ENCODE peak calls at places on chromosomes 5 and 9, in five cellular contexts. One of them, this sample, is unnamed.

GRCh38 chr9:68705636-68706578 is 867 bp downstream of the PIP5K1B start:
- DNase-seq in NCI-H2029 treated with DMSO at 0.1 percent for 48 hours: no peak
- DNase-seq in tibial artery: no peak
- DNase-seq in transverse colon: peak; percentile 67
- DNase-seq in NCI-H345: no peak
- DNase-seq in this sample: no peak

GRCh38 chr5:68793074-68793473 is 300.7 kb upstream of the SLC30A5 start:
- DNase-seq in transverse colon: no peak
- DNase-seq in tibial artery: no peak
- DNase-seq in NCI-H345: no peak
- DNase-seq in NCI-H2029 treated with DMSO at 0.1 percent for 48 hours: no peak
- DNase-seq in this sample: no peak

GRCh38 chr5:145668714-145669113 is 166.4 kb downstream of the PRELID2 start:
- DNase-seq in NCI-H345: no peak
- DNase-seq in NCI-H2029 treated with DMSO at 0.1 percent for 48 hours: no peak
- DNase-seq in transverse colon: no peak
- DNase-seq in tibial artery: no peak
- DNase-seq in this sample: no peak

GRCh38 chr9:69758981-69759477 is 782 bp downstream of the PTAR1 start:
- DNase-seq in transverse colon: no peak
- DNase-seq in tibial artery: no peak
- DNase-seq in NCI-H345: no peak
- DNase-seq in NCI-H2029 treated with DMSO at 0.1 percent for 48 hours: peak; percentile 14
- DNase-seq in this sample: no peak

GRCh38 chr5:1889321-1890065 is 6.8 kb upstream of the IRX4 start:
- DNase-seq in NCI-H2029 treated with DMSO at 0.1 percent for 48 hours: no peak
- DNase-seq in transverse colon: no peak
- DNase-seq in NCI-H345: no peak
- DNase-seq in tibial artery: no peak
- DNase-seq in this sample: no peak

GRCh38 chr9:13942695-13943094 is 371.2 kb downstream of the NFIB start:
- DNase-seq in transverse colon: no peak
- DNase-seq in NCI-H345: no peak
- DNase-seq in tibial artery: no peak
- DNase-seq in NCI-H2029 treated with DMSO at 0.1 percent for 48 hours: no peak
- DNase-seq in this sample: peak; percentile 48

GRCh38 chr5:158373623-158374375 is 514.9 kb upstream of the CLINT1 start:
- DNase-seq in transverse colon: no peak
- DNase-seq in NCI-H2029 treated with DMSO at 0.1 percent for 48 hours: no peak
- DNase-seq in tibial artery: no peak
- DNase-seq in NCI-H345: no peak
- DNase-seq in this sample: no peak

GRCh38 chr9:87381050-87381711 is 116.5 kb upstream of the DAPK1 start:
- DNase-seq in NCI-H345: no peak
- DNase-seq in transverse colon: no peak
- DNase-seq in tibial artery: no peak
- DNase-seq in NCI-H2029 treated with DMSO at 0.1 percent for 48 hours: no peak
- DNase-seq in this sample: peak; percentile 20

GRCh38 chr9:133059623-133060022 is 2.2 kb upstream of the CEL start:
- DNase-seq in NCI-H345: no peak
- DNase-seq in NCI-H2029 treated with DMSO at 0.1 percent for 48 hours: no peak
- DNase-seq in tibial artery: no peak
- DNase-seq in transverse colon: no peak
- DNase-seq in this sample: no peak

GRCh38 chr9:18928711-18929110 is 104.3 kb downstream of the SAXO1 start:
- DNase-seq in NCI-H345: no peak
- DNase-seq in tibial artery: no peak
- DNase-seq in transverse colon: no peak
- DNase-seq in NCI-H2029 treated with DMSO at 0.1 percent for 48 hours: no peak
- DNase-seq in this sample: no peak

GRCh38 chr5:136308396-136308795 is 56.9 kb downstream of the TRPC7 start:
- DNase-seq in NCI-H2029 treated with DMSO at 0.1 percent for 48 hours: no peak
- DNase-seq in NCI-H345: no peak
- DNase-seq in tibial artery: no peak
- DNase-seq in transverse colon: no peak
- DNase-seq in this sample: no peak

GRCh38 chr9:136058801-136059302 is 36.2 kb downstream of the NACC2 start:
- DNase-seq in transverse colon: no peak
- DNase-seq in NCI-H2029 treated with DMSO at 0.1 percent for 48 hours: no peak
- DNase-seq in tibial artery: peak; percentile 9
- DNase-seq in NCI-H345: no peak
- DNase-seq in this sample: no peak

GRCh38 chr5:60463179-60463868 is 236.6 kb downstream of the DEPDC1B start:
- DNase-seq in transverse colon: no peak
- DNase-seq in tibial artery: no peak
- DNase-seq in NCI-H345: no peak
- DNase-seq in NCI-H2029 treated with DMSO at 0.1 percent for 48 hours: no peak
- DNase-seq in this sample: peak; percentile 38

GRCh38 chr9:18911714-18912342 is 121.2 kb downstream of the SAXO1 start:
- DNase-seq in tibial artery: no peak
- DNase-seq in NCI-H2029 treated with DMSO at 0.1 percent for 48 hours: no peak
- DNase-seq in NCI-H345: no peak
- DNase-seq in transverse colon: no peak
- DNase-seq in this sample: no peak

GRCh38 chr9:99259231-99259918 is 37.3 kb downstream of the SEC61B start:
- DNase-seq in NCI-H345: no peak
- DNase-seq in transverse colon: peak; percentile 42
- DNase-seq in tibial artery: peak; percentile 78
- DNase-seq in NCI-H2029 treated with DMSO at 0.1 percent for 48 hours: peak; percentile 55
- DNase-seq in this sample: peak; percentile 29

GRCh38 chr5:39264528-39264927 is 45.2 kb upstream of the FYB1 start:
- DNase-seq in transverse colon: no peak
- DNase-seq in NCI-H345: no peak
- DNase-seq in NCI-H2029 treated with DMSO at 0.1 percent for 48 hours: no peak
- DNase-seq in tibial artery: no peak
- DNase-seq in this sample: no peak

GRCh38 chr5:153490124-153491085 is at the start of gene GRIA1:
- DNase-seq in transverse colon: no peak
- DNase-seq in tibial artery: no peak
- DNase-seq in NCI-H2029 treated with DMSO at 0.1 percent for 48 hours: no peak
- DNase-seq in NCI-H345: no peak
- DNase-seq in this sample: no peak

GRCh38 chr5:107670927-107671741 is at the start of gene EFNA5:
- DNase-seq in NCI-H2029 treated with DMSO at 0.1 percent for 48 hours: peak; percentile 50
- DNase-seq in transverse colon: peak; percentile 41
- DNase-seq in NCI-H345: peak; percentile 48
- DNase-seq in tibial artery: peak; percentile 33
- DNase-seq in this sample: peak; percentile 32

GRCh38 chr5:177553671-177554429 is 513 bp downstream of the FAM193B start:
- DNase-seq in transverse colon: peak; percentile 63
- DNase-seq in NCI-H2029 treated with DMSO at 0.1 percent for 48 hours: no peak
- DNase-seq in NCI-H345: peak; percentile 41
- DNase-seq in tibial artery: no peak
- DNase-seq in this sample: peak; percentile 64

GRCh38 chr9:105438136-105438839 is 9.5 kb upstream of the FSD1L start:
- DNase-seq in NCI-H2029 treated with DMSO at 0.1 percent for 48 hours: no peak
- DNase-seq in transverse colon: no peak
- DNase-seq in NCI-H345: no peak
- DNase-seq in tibial artery: no peak
- DNase-seq in this sample: no peak

GRCh38 chr5:122895141-122895540 is 49.7 kb downstream of the SNX24 start:
- DNase-seq in tibial artery: no peak
- DNase-seq in transverse colon: no peak
- DNase-seq in NCI-H2029 treated with DMSO at 0.1 percent for 48 hours: no peak
- DNase-seq in NCI-H345: no peak
- DNase-seq in this sample: no peak